ENCODE peak calls at places on chromosome 22, in nine cellular contexts. M is stimulated activated naive CD4-positive, alpha-beta T cell; G is astrocyte of the spinal cord; H is Daoy; B is HFF-Myc; J is activated CD4-positive, alpha-beta T cell treated with anti-CD3 and anti-CD28 coated beads, Interleukin-2, amount 50 U/mL, for 24 hours; N is ELF-1; W is GM06990; E is AG10803. C is an unnamed sample.

GRCh38 chr22:20741634-20742581 is 32.0 kb upstream of the SERPIND1 start:
- DNase-seq in M (peak; percentile 7), G (peak; percentile 18), H (no peak), B (no peak), J (peak; percentile 11), N (peak; percentile 37), W (no peak), E (peak; percentile 22), C (peak; percentile 56)

GRCh38 chr22:31488988-31489617 is 539 bp downstream of the EIF4ENIF1 start:
- DNase-seq in M (no peak), G (peak; percentile 22), H (peak; percentile 35), B (no peak), J (no peak), N (peak; percentile 47), W (peak; percentile 51), E (peak; percentile 26), C (peak; percentile 71)

GRCh38 chr22:29695129-29695926 is 24.5 kb upstream of the CABP7 start:
- DNase-seq in M (no peak), G (no peak), H (no peak), B (no peak), J (no peak), N (no peak), W (no peak), E (no peak), C (no peak)

GRCh38 chr22:43471186-43471585 is 59.4 kb downstream of the MPPED1 start:
- DNase-seq in M (no peak), G (no peak), H (no peak), B (no peak), J (no peak), N (no peak), W (no peak), E (no peak), C (no peak)

GRCh38 chr22:48756146-48757111 is 1071.2 kb downstream of the BRD1 start:
- DNase-seq in M (no peak), G (no peak), H (no peak), B (no peak), J (no peak), N (peak; percentile 2), W (no peak), E (no peak), C (no peak)

GRCh38 chr22:32649515-32650200 is 151.8 kb upstream of the TIMP3 start:
- DNase-seq in M (no peak), G (peak; percentile 76), H (peak; percentile 79), B (no peak), J (no peak), N (no peak), W (no peak), E (peak; percentile 79), C (peak; percentile 60)

GRCh38 chr22:44648821-44649566 is 53.0 kb upstream of the PRR5 start:
- DNase-seq in M (no peak), G (no peak), H (no peak), B (peak; percentile 88), J (no peak), N (no peak), W (no peak), E (peak; percentile 99), C (no peak)

GRCh38 chr22:19645905-19646304 is 68.4 kb upstream of the SEPTIN5 start:
- DNase-seq in M (no peak), G (no peak), H (no peak), B (no peak), J (no peak), N (no peak), W (no peak), E (no peak), C (no peak)

GRCh38 chr22:19463008-19463407 is 15.5 kb upstream of the C22orf39 start:
- DNase-seq in M (no peak), G (no peak), H (no peak), B (no peak), J (no peak), N (no peak), W (no peak), E (no peak), C (no peak)

GRCh38 chr22:37983860-37984791 is at the start of gene SOX10:
- DNase-seq in M (no peak), G (no peak), H (no peak), B (no peak), J (no peak), N (peak; percentile 24), W (no peak), E (no peak), C (no peak)

GRCh38 chr22:50608996-50609395 is 8.4 kb downstream of the MAPK8IP2 start:
- DNase-seq in M (no peak), G (no peak), H (no peak), B (no peak), J (no peak), N (no peak), W (no peak), E (no peak), C (no peak)

GRCh38 chr22:20459862-20460261 is 22.2 kb upstream of the SCARF2 start:
- DNase-seq in M (no peak), G (no peak), H (no peak), B (no peak), J (no peak), N (no peak), W (no peak), E (no peak), C (no peak)

GRCh38 chr22:47220752-47221151 is 458.3 kb downstream of the TBC1D22A start:
- DNase-seq in M (no peak), G (no peak), H (no peak), B (no peak), J (no peak), N (no peak), W (no peak), E (no peak), C (no peak)

GRCh38 chr22:35174398-35174797 is 82.9 kb upstream of the HMGXB4 start:
- DNase-seq in M (no peak), G (no peak), H (no peak), B (no peak), J (no peak), N (no peak), W (no peak), E (no peak), C (no peak)

GRCh38 chr22:29231971-29232959 is 26.6 kb downstream of the EMID1 start:
- DNase-seq in M (no peak), G (no peak), H (peak; percentile 20), B (no peak), J (no peak), N (no peak), W (no peak), E (no peak), C (no peak)

GRCh38 chr22:37566903-37567798 is 6.9 kb downstream of the CDC42EP1 start:
- DNase-seq in M (peak; percentile 78), G (peak; percentile 62), H (peak; percentile 92), B (no peak), J (peak; percentile 83), N (peak; percentile 93), W (peak; percentile 84), E (peak; percentile 52), C (peak; percentile 87)

GRCh38 chr22:48099251-48099650 is 1336.8 kb downstream of the TBC1D22A start:
- DNase-seq in M (no peak), G (no peak), H (no peak), B (no peak), J (no peak), N (no peak), W (no peak), E (no peak), C (no peak)

GRCh38 chr22:19892249-19892879 is 37.7 kb upstream of the GNB1L start:
- DNase-seq in M (peak; percentile 59), G (peak; percentile 46), H (peak; percentile 78), B (peak; percentile 30), J (peak; percentile 52), N (peak; percentile 80), W (peak; percentile 62), E (no peak), C (no peak)

GRCh38 chr22:20211997-20212753 is 55.9 kb downstream of the RTN4R start:
- DNase-seq in M (no peak), G (no peak), H (peak; percentile 79), B (no peak), J (no peak), N (no peak), W (no peak), E (no peak), C (peak; percentile 47)

GRCh38 chr22:47367107-47367690 is 604.7 kb downstream of the TBC1D22A start:
- DNase-seq in M (no peak), G (no peak), H (no peak), B (no peak), J (no peak), N (no peak), W (no peak), E (no peak), C (no peak)